ENCODE peak calls at places on chromosomes 12 and 14, in ten cellular contexts. N is GM10248; U is upper lobe of right lung; L is fibroblast of villous mesenchyme; K is uterus; C is lower leg skin; P is fibroblast of the aortic adventitia; T is mesothelial cell of epicardium; D is CD4-positive, alpha-beta T cell; Q is testis. G is an unnamed sample.

GRCh38 chr12:124032265-124032886 is 59.4 kb downstream of the ZNF664 start:
- DNase-seq in U (no peak), C (no peak), K (peak), D (no peak), P (peak), L (peak), T (no peak), Q (peak), N (peak), G (no peak)

GRCh38 chr14:103857256-103857655 is 9.9 kb upstream of the PPP1R13B start:
- DNase-seq in C (no peak), Q (no peak), T (no peak), D (no peak), U (no peak), K (no peak), L (no peak), N (no peak), P (no peak), G (no peak)

GRCh38 chr12:64039285-64039871 is 182.7 kb downstream of the KICS2 start:
- DNase-seq in Q (no peak), N (no peak), U (no peak), D (no peak), C (no peak), K (no peak), P (peak), L (peak), T (no peak), G (no peak)

GRCh38 chr12:26317942-26318565 is 122.7 kb downstream of the SSPN start:
- DNase-seq in T (no peak), Q (no peak), C (no peak), N (no peak), L (peak), P (peak), K (no peak), U (no peak), D (no peak), G (no peak)

GRCh38 chr12:114848661-114849060 is 164.7 kb upstream of the TBX3 start:
- DNase-seq in U (no peak), Q (peak), C (no peak), K (no peak), P (peak), L (peak), T (no peak), D (no peak), N (no peak), G (no peak)

GRCh38 chr14:56570295-56570694 is 9.3 kb upstream of the TMEM260 start:
- DNase-seq in K (no peak), L (no peak), P (no peak), U (no peak), N (no peak), Q (no peak), C (no peak), D (no peak), T (no peak), G (no peak)

GRCh38 chr12:26938660-26939185 is 453 bp downstream of the FGFR1OP2 start:
- DNase-seq in T (no peak), Q (no peak), D (peak), N (no peak), C (no peak), U (no peak), L (no peak), K (no peak), P (no peak), G (peak)

GRCh38 chr12:115943630-115944391 is 333.7 kb downstream of the MED13L start:
- DNase-seq in K (no peak), D (no peak), C (no peak), Q (no peak), T (no peak), P (peak), U (peak), N (no peak), L (no peak), G (no peak)

GRCh38 chr12:3119745-3120660 is 42.8 kb downstream of the TSPAN9 start:
- DNase-seq in L (peak), T (no peak), P (no peak), D (no peak), N (no peak), K (no peak), U (peak), Q (peak), C (no peak), G (no peak)

GRCh38 chr14:50001999-50002925 is 109.4 kb downstream of the ARF6 start:
- DNase-seq in Q (no peak), N (peak), K (no peak), L (no peak), U (no peak), T (no peak), D (peak), C (no peak), P (no peak), G (no peak)

GRCh38 chr12:114131824-114132223 is 165.7 kb upstream of the RBM19 start:
- DNase-seq in L (no peak), Q (no peak), N (no peak), K (no peak), T (no peak), P (no peak), U (no peak), D (no peak), C (no peak), G (no peak)

DNA sequence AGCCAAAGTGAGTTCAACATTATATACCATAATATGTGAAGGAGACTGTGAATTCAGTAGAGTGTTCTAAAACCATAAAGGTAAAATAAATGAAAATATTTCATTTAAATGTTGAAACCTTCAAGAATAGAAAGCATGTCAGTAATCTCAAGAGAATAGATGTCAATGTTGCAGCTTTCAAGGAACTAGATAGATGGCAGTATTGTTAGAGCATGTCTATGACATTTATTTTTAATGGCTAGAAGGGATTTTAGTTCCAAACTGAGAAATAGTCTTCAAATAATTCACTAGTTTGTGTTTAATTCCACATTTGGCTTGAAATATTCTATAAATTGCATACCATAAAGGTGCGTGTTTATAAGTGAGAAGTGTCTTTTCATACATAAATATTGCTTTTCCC is 326.5 kb downstream of the FLRT2 start:
- DNase-seq in Q (no peak), N (no peak), C (no peak), P (no peak), U (no peak), L (no peak), D (no peak), K (no peak), T (no peak), G (no peak)
- TF ChIP-seq CTCF in Q (no peak), N (peak), C (no peak), P (no peak), U (peak), L (peak), D (no peak), K (no peak), T (no peak), G (peak)

GRCh38 chr12:39277416-39277815 is 165.5 kb downstream of the KIF21A start:
- DNase-seq in D (no peak), U (no peak), K (no peak), Q (no peak), L (peak), C (no peak), T (no peak), N (no peak), P (peak), G (no peak)

GRCh38 chr12:39275846-39276245 is 167.1 kb downstream of the KIF21A start:
- DNase-seq in U (no peak), C (no peak), T (no peak), N (no peak), D (no peak), L (no peak), P (no peak), K (no peak), Q (no peak), G (no peak)

GRCh38 chr12:39267886-39268285 is 175.0 kb downstream of the KIF21A start:
- DNase-seq in L (peak), T (no peak), U (no peak), Q (no peak), K (no peak), D (no peak), P (no peak), C (no peak), N (no peak), G (no peak)

DNA sequence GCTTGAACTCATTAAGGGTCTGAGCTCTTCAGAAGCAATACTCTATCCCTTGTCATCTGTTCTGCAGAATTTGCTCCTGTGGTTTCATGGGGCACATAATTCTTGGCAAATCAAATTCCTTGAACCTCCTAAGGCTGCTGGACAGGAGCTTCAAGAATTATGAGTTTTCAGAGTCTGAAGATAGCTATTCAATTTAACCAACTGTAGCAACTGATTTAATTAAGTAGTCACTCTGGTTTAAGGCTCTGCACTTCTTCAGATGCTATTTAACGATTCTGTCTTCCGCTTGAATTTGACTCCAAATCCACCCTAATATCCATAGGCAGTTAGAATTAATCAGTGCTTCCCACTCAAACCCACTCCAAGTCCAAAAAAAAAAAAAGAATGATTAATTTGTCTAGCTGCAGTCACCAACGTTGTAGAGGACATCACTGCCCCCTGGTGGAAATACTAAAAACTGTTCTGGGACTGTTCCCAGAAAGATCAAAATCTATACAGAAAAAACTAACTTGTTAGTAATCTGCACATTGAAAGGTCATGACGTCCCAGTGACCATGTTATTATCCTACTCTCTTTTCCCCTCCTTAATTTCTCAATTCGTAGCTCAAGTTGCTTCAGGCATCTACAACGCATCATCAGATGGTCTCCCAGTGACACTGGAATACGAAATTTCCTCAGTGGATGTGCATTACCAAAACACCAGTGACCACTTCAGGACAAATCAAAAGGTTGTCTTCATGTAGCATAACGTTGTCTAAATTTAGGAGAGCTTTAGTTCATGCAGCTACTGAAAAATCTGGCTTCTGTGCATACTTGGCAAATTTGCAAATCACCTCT is 169.8 kb downstream of the KIF21A start:
- DNase-seq in D (no peak), N (no peak), L (peak), P (peak), U (no peak), T (no peak), Q (peak), C (no peak), K (no peak), G (no peak)
- TF ChIP-seq CTCF in D (peak), N (peak), L (peak), P (peak), U (peak), T (peak), Q (no peak), C (no peak), K (peak), G (peak)

GRCh38 chr12:7933255-7933726 is 2.7 kb downstream of the SLC2A3 start:
- DNase-seq in C (peak), T (peak), U (peak), Q (peak), D (peak), N (peak), P (peak), L (peak), K (peak), G (peak)
- TF ChIP-seq CTCF in C (no peak), T (peak), U (peak), Q (peak), D (peak), N (peak), P (peak), L (peak), K (peak), G (peak)

GRCh38 chr12:57475271-57476161 is 4.2 kb downstream of the ARHGAP9 start:
- DNase-seq in U (peak), K (no peak), N (peak), P (peak), Q (peak), D (no peak), L (peak), T (no peak), C (no peak), G (no peak)

GRCh38 chr12:57477710-57478681 is 1.7 kb downstream of the ARHGAP9 start:
- DNase-seq in U (no peak), D (peak), C (no peak), L (peak), K (no peak), P (no peak), Q (no peak), T (no peak), N (peak), G (no peak)

GRCh38 chr12:57476993-57477709 is 2.5 kb downstream of the ARHGAP9 start:
- DNase-seq in U (no peak), T (no peak), C (no peak), L (no peak), D (no peak), K (no peak), Q (no peak), P (no peak), N (no peak), G (peak)

GRCh38 chr12:57474862-57475261 is 4.8 kb downstream of the ARHGAP9 start:
- DNase-seq in K (no peak), L (no peak), T (no peak), P (no peak), U (no peak), N (no peak), Q (no peak), D (no peak), C (no peak), G (no peak)

GRCh38 chr12:57476162-57476992 is 3.3 kb downstream of the ARHGAP9 start:
- DNase-seq in C (no peak), U (peak), P (no peak), D (peak), T (no peak), N (peak), L (no peak), K (no peak), Q (peak), G (peak)
- TF ChIP-seq CTCF in C (no peak), U (peak), P (no peak), D (peak), T (no peak), N (peak), L (no peak), K (no peak), Q (no peak), G (no peak)

GRCh38 chr14:74574092-74574438 is 38.0 kb downstream of the LTBP2 start:
- DNase-seq in N (no peak), U (no peak), C (no peak), Q (no peak), K (no peak), T (no peak), L (peak), P (no peak), D (no peak), G (no peak)

GRCh38 chr14:74572829-74573360 is 39.1 kb downstream of the LTBP2 start:
- DNase-seq in D (no peak), T (no peak), N (no peak), U (no peak), Q (no peak), P (no peak), C (no peak), K (no peak), L (peak), G (no peak)

GRCh38 chr14:74571901-74572828 is 39.9 kb downstream of the LTBP2 start:
- DNase-seq in P (peak), U (no peak), L (peak), D (no peak), K (peak), C (peak), T (peak), Q (peak), N (no peak), G (no peak)

GRCh38 chr14:74574706-74575105 is 37.3 kb downstream of the LTBP2 start:
- DNase-seq in P (no peak), T (no peak), N (no peak), D (no peak), C (no peak), Q (no peak), U (no peak), L (no peak), K (no peak), G (no peak)

GRCh38 chr14:74573421-74574091 is 38.5 kb downstream of the LTBP2 start:
- DNase-seq in Q (no peak), T (no peak), D (no peak), L (no peak), N (no peak), K (no peak), C (no peak), P (no peak), U (no peak), G (no peak)
- TF ChIP-seq CTCF in Q (no peak), T (no peak), D (no peak), L (no peak), N (no peak), K (no peak), C (no peak), P (no peak), U (no peak), G (no peak)

GRCh38 chr12:56722832-56723231 is 2.3 kb downstream of the NACA start:
- DNase-seq in T (no peak), Q (no peak), U (no peak), D (no peak), L (no peak), N (no peak), C (no peak), P (no peak), K (no peak), G (no peak)
- TF ChIP-seq CTCF in T (no peak), Q (no peak), U (no peak), D (no peak), L (no peak), N (no peak), C (no peak), P (no peak), K (no peak), G (no peak)

GRCh38 chr12:29882771-29883315 is 99.1 kb upstream of the TMTC1 start:
- DNase-seq in U (no peak), K (no peak), L (no peak), T (no peak), P (no peak), N (no peak), Q (no peak), D (no peak), C (no peak), G (no peak)

GRCh38 chr12:29879606-29880308 is 96.0 kb upstream of the TMTC1 start:
- DNase-seq in N (no peak), P (no peak), D (no peak), L (no peak), Q (no peak), K (no peak), U (no peak), T (no peak), C (no peak), G (no peak)

GRCh38 chr12:29883558-29883957 is 99.8 kb upstream of the TMTC1 start:
- DNase-seq in C (no peak), D (no peak), P (no peak), Q (no peak), U (no peak), N (no peak), L (no peak), T (no peak), K (no peak), G (no peak)

GRCh38 chr12:29880987-29881386 is 97.2 kb upstream of the TMTC1 start:
- DNase-seq in U (no peak), Q (no peak), T (no peak), P (no peak), N (no peak), D (no peak), C (no peak), K (no peak), L (no peak), G (no peak)
- TF ChIP-seq CTCF in U (no peak), Q (no peak), T (no peak), P (no peak), N (no peak), D (no peak), C (no peak), K (no peak), L (no peak), G (no peak)

DNA sequence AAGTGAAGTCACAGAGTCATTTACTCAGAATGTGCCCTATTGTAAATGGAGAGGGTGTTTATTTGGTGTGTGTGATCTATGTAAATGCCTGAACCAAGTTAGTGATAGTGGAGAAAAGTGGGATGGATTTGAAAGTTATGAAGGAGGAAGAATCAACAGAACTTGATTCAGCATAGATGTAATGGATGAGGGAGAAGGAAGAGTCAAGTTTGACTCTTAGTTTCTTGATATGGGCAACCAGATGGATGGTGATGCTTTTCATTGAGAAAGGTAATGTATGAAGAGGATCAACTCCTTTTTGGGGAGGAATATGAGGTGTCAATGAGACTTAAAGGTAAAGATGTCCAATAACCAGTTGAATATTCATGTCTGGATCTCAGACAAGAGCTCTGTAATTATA is 6.7 kb upstream of the MON2 start:
- DNase-seq in U (no peak), Q (no peak), D (no peak), T (no peak), K (no peak), P (no peak), C (no peak), L (no peak), N (no peak), G (no peak)
- TF ChIP-seq CTCF in U (no peak), Q (no peak), D (no peak), T (no peak), K (no peak), P (no peak), C (no peak), L (no peak), N (no peak), G (no peak)

DNA sequence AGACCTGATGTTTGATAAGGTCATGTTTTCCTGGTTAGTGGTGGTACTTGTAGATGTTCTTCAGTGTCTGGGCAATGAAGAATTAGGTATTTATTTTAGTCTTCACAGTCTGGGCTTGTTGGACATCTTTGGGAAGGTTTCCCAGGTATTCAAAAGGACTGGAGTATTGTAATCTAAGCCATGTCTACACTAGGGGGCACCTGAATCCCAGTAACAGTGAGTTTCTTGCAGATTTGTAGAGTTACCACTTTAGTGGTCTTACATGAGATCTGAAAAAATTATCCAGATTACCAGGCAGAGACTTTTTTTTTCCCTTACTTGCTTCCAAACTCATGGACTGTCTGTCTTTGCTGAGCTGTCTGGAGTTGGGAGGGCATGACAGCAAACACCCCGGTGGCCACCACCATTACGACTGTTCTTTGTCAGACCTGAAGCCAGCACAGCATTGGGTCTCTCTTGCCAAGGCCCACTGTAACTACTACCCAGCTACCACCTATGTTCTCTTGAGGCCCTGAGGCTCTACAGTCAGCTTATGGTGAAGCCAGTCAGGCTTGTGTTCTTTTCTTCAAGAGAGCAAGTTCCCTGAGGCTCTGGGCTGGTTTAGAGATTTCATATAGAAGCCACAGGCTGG is 820.7 kb upstream of the FBXO33 start:
- DNase-seq in L (no peak), U (no peak), K (no peak), Q (no peak), P (no peak), N (no peak), T (no peak), D (no peak), C (no peak), G (no peak)
- TF ChIP-seq CTCF in L (no peak), U (no peak), K (no peak), Q (no peak), P (no peak), N (no peak), T (no peak), D (no peak), C (no peak), G (no peak)

DNA sequence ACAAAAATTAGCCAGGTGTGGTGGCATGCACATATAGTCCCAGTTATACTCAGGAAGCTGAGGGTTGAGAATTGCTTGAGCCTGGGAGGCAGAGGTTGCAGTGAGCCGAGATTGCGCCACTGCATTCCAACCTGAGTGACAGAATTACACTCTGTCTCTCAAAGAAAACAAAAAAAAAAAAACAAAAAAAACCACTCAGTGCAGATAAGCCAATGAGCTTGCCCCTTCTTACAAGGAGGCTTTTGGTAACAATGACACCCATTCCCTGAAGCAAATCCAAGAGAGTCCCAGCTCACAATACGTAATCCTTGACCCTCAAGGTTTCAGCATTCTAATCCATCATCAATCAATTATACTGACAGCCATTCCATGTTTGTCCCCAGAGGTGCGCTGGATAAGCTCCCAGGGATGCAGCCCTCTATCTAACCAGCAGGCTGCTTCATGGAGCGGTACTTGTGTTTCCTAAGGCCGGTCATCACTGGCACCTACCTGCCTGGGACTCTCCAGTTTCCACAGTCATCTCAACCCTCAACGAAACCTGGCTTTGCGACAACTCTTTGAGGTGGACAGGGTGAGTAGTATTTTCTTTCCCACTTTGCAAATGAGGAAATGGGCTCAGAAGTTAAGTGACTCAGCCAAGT is 12.4 kb downstream of the GCN1 start:
- DNase-seq in T (no peak), C (no peak), L (peak), N (no peak), P (peak), U (no peak), D (no peak), K (no peak), Q (no peak), G (no peak)
- TF ChIP-seq CTCF in T (no peak), C (no peak), L (no peak), N (no peak), P (peak), U (no peak), D (no peak), K (no peak), Q (no peak), G (no peak)

G was measured in osteocyte.